ENCODE peak calls at places on chromosomes 2 and 18, in five cellular contexts. D is glutamatergic neuron, K is bronchial epithelial cell, Z is transverse colon, Q is fibroblast of mammary gland. V is an unnamed sample.

GRCh38 chr2:231039294-231039664 is 2.0 kb downstream of the C2orf72 start:
- DNase-seq in Z (no peak), K (no peak), Q (no peak), D (no peak), V (no peak)

GRCh38 chr2:12636837-12637581 is 79.7 kb upstream of the TRIB2 start:
- DNase-seq in Q (no peak), Z (no peak), D (no peak), K (no peak), V (no peak)

GRCh38 chr2:207437857-207438166 is 92.0 kb upstream of the CREB1 start:
- DNase-seq in Q (peak; percentile 63), K (peak; percentile 22), D (no peak), Z (no peak), V (no peak)

GRCh38 chr2:126614529-126615279 is 41.3 kb upstream of the GYPC start:
- DNase-seq in Q (peak; percentile 12), K (no peak), Z (no peak), D (no peak), V (peak; percentile 24)

GRCh38 chr2:131010566-131010965 is 82.7 kb downstream of the FAM168B start:
- DNase-seq in D (no peak), Q (no peak), K (no peak), Z (no peak), V (no peak)

GRCh38 chr2:88669371-88670214 is 21.9 kb upstream of the RPIA start:
- DNase-seq in D (no peak), Z (peak; percentile 23), K (peak; percentile 53), Q (peak; percentile 54), V (peak; percentile 62)

GRCh38 chr2:173644146-173644545 is 289.5 kb downstream of the CDCA7 start:
- DNase-seq in Q (peak; percentile 70), Z (no peak), D (no peak), K (peak; percentile 61), V (peak; percentile 59)

GRCh38 chr2:134594399-134594798 is 124.4 kb downstream of the TMEM163 start:
- DNase-seq in D (no peak), Q (no peak), Z (no peak), K (no peak), V (no peak)

GRCh38 chr18:23226386-23226785 is 91.1 kb downstream of the CABLES1 start:
- DNase-seq in K (peak; percentile 34), D (no peak), Q (peak; percentile 62), Z (no peak), V (no peak)

GRCh38 chr2:47784349-47784851 is 1.5 kb downstream of the MSH6 start:
- DNase-seq in Q (peak; percentile 25), D (no peak), K (no peak), Z (peak; percentile 19), V (no peak)

GRCh38 chr2:47785986-47786385 is 3.0 kb downstream of the MSH6 start:
- DNase-seq in Q (peak; percentile 56), K (no peak), Z (no peak), D (no peak), V (no peak)

GRCh38 chr2:47779416-47779790 is 3.5 kb upstream of the MSH6 start:
- DNase-seq in Z (no peak), K (no peak), Q (no peak), D (no peak), V (no peak)

GRCh38 chr2:47783491-47784330 is 766 bp downstream of the MSH6 start:
- DNase-seq in K (peak; percentile 22), Q (peak; percentile 34), Z (peak; percentile 79), D (peak; percentile 71), V (peak; percentile 62)

GRCh38 chr2:47782557-47783490 is at the start of gene MSH6:
- DNase-seq in D (peak; percentile 90), Z (peak; percentile 91), K (peak; percentile 76), Q (peak; percentile 79), V (peak; percentile 86)
- TF ChIP-seq CTCF in D (no peak), Z (no peak), K (no peak), Q (no peak), V (no peak)

GRCh38 chr18:48667276-48668254 is 128.7 kb downstream of the CTIF start:
- DNase-seq in D (peak; percentile 58), Q (no peak), K (no peak), Z (no peak), V (peak; percentile 5)

GRCh38 chr18:48666613-48667012 is 127.8 kb downstream of the CTIF start:
- DNase-seq in Z (no peak), D (no peak), K (no peak), Q (no peak), V (no peak)

GRCh38 chr18:48669991-48670750 is 131.3 kb downstream of the CTIF start:
- DNase-seq in D (no peak), Z (no peak), K (no peak), Q (no peak), V (no peak)

GRCh38 chr18:48669180-48669675 is 130.4 kb downstream of the CTIF start:
- DNase-seq in K (no peak), D (no peak), Q (no peak), Z (no peak), V (no peak)

GRCh38 chr18:48668466-48669179 is 129.8 kb downstream of the CTIF start:
- DNase-seq in Q (no peak), Z (no peak), D (no peak), K (no peak), V (no peak)
- TF ChIP-seq CTCF in Q (no peak), Z (no peak), D (no peak), K (no peak), V (no peak)

GRCh38 chr2:84041494-84041893 is 417.6 kb downstream of the SUCLG1 start:
- DNase-seq in Z (no peak), D (no peak), K (no peak), Q (no peak), V (no peak)
- TF ChIP-seq CTCF in Z (no peak), D (no peak), K (no peak), Q (no peak), V (no peak)

GRCh38 chr2:29290293-29291052 is 175.3 kb downstream of the CLIP4 start:
- DNase-seq in K (no peak), Z (no peak), Q (no peak), D (no peak), V (no peak)

GRCh38 chr2:29296585-29296984 is 181.4 kb downstream of the CLIP4 start:
- DNase-seq in Q (no peak), Z (no peak), K (no peak), D (no peak), V (no peak)

GRCh38 chr2:29293830-29294438 is 178.7 kb downstream of the CLIP4 start:
- DNase-seq in Z (no peak), D (no peak), Q (peak; percentile 27), K (peak; percentile 29), V (peak; percentile 57)

GRCh38 chr2:29295843-29296242 is 180.6 kb downstream of the CLIP4 start:
- DNase-seq in Z (no peak), Q (peak; percentile 23), D (peak; percentile 43), K (peak; percentile 31), V (peak; percentile 44)
- TF ChIP-seq CTCF in Z (no peak), Q (peak; percentile 24), D (no peak), K (peak; percentile 48), V (peak; percentile 33)

GRCh38 chr18:10546557-10547300 is 20.9 kb downstream of the NAPG start:
- DNase-seq in D (no peak), Q (no peak), Z (no peak), K (no peak), V (no peak)
- TF ChIP-seq CTCF in D (no peak), Q (no peak), Z (no peak), K (no peak), V (no peak)

DNA sequence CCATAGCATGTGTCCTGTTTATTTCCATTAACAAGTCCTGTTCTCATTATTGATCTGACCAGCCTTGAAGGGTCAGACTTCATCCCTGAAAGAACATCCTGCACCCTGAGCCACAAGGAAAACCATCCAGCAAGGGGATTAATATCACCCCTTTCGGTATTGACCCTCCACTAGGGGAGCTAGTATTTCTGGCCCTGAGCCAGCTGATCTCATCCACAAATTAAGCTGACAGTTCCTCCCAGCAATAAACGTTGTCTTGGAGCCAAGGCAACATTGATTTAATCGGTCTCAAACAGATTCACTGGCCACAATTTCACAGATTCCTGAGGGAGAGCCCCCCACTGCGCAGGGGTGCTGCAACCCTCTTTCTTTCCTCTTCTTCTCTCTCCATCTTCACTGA is 353.1 kb upstream of the FANCL start:
- DNase-seq in K (no peak), Z (no peak), Q (no peak), D (peak; percentile 60), V (peak; percentile 45)
- TF ChIP-seq CTCF in K (no peak), Z (no peak), Q (peak; percentile 23), D (peak; percentile 68), V (peak; percentile 13)

GRCh38 chr18:48735070-48735676 is 196.3 kb downstream of the CTIF start:
- DNase-seq in D (no peak), Z (no peak), Q (peak; percentile 39), K (peak; percentile 40), V (peak; percentile 80)
- TF ChIP-seq CTCF in D (no peak), Z (no peak), Q (no peak), K (no peak), V (no peak)

V was measured in MCF 10A.